ENCODE peak calls at places on chromosomes 16 and 17, in seven cellular contexts. One of them, this sample, is unnamed.

GRCh38 chr17:81538651-81539570 is 10.7 kb downstream of the FSCN2 start:
- DNase-seq in natural killer cell: no peak
- DNase-seq in fibroblast of mammary gland: no peak
- DNase-seq in uterus: no peak
- DNase-seq in PC-3: no peak
- DNase-seq in heart right ventricle: peak
- DNase-seq in NB4: no peak
- DNase-seq in this sample: no peak

GRCh38 chr16:69323428-69323827 is 7.0 kb downstream of the PDF start:
- DNase-seq in natural killer cell: no peak
- DNase-seq in fibroblast of mammary gland: no peak
- DNase-seq in uterus: no peak
- DNase-seq in PC-3: no peak
- DNase-seq in heart right ventricle: no peak
- DNase-seq in NB4: no peak
- DNase-seq in this sample: no peak

GRCh38 chr17:7355053-7355452 is at the start of gene TMEM95:
- DNase-seq in natural killer cell: no peak
- DNase-seq in fibroblast of mammary gland: no peak
- DNase-seq in uterus: no peak
- DNase-seq in PC-3: no peak
- DNase-seq in heart right ventricle: peak
- DNase-seq in NB4: no peak
- DNase-seq in this sample: no peak

GRCh38 chr17:32909787-32910369 is 18.1 kb upstream of the TMEM98 start:
- DNase-seq in natural killer cell: peak
- DNase-seq in fibroblast of mammary gland: peak
- DNase-seq in uterus: peak
- DNase-seq in PC-3: peak
- DNase-seq in heart right ventricle: no peak
- DNase-seq in NB4: peak
- DNase-seq in this sample: peak

GRCh38 chr16:14168146-14168545 is 97.0 kb downstream of the MRTFB start:
- DNase-seq in natural killer cell: no peak
- DNase-seq in fibroblast of mammary gland: no peak
- DNase-seq in uterus: no peak
- DNase-seq in PC-3: no peak
- DNase-seq in heart right ventricle: no peak
- DNase-seq in NB4: peak
- DNase-seq in this sample: no peak

GRCh38 chr17:7108981-7109380 is 5.6 kb downstream of the ASGR2 start:
- DNase-seq in natural killer cell: no peak
- DNase-seq in fibroblast of mammary gland: no peak
- DNase-seq in uterus: no peak
- DNase-seq in PC-3: no peak
- DNase-seq in heart right ventricle: no peak
- DNase-seq in NB4: no peak
- DNase-seq in this sample: no peak

GRCh38 chr17:30549864-30550511 is 72.8 kb downstream of the GOSR1 start:
- DNase-seq in natural killer cell: no peak
- DNase-seq in fibroblast of mammary gland: peak
- DNase-seq in uterus: no peak
- DNase-seq in PC-3: peak
- DNase-seq in heart right ventricle: no peak
- DNase-seq in NB4: no peak
- DNase-seq in this sample: no peak

GRCh38 chr16:53789159-53789558 is 85.2 kb downstream of the FTO start:
- DNase-seq in natural killer cell: no peak
- DNase-seq in fibroblast of mammary gland: peak
- DNase-seq in uterus: no peak
- DNase-seq in PC-3: no peak
- DNase-seq in heart right ventricle: no peak
- DNase-seq in NB4: no peak
- DNase-seq in this sample: no peak

GRCh38 chr17:57982452-57983170 is 5.4 kb downstream of the VEZF1 start:
- DNase-seq in natural killer cell: no peak
- DNase-seq in fibroblast of mammary gland: no peak
- DNase-seq in uterus: no peak
- DNase-seq in PC-3: no peak
- DNase-seq in heart right ventricle: no peak
- DNase-seq in NB4: no peak
- DNase-seq in this sample: no peak

DNA sequence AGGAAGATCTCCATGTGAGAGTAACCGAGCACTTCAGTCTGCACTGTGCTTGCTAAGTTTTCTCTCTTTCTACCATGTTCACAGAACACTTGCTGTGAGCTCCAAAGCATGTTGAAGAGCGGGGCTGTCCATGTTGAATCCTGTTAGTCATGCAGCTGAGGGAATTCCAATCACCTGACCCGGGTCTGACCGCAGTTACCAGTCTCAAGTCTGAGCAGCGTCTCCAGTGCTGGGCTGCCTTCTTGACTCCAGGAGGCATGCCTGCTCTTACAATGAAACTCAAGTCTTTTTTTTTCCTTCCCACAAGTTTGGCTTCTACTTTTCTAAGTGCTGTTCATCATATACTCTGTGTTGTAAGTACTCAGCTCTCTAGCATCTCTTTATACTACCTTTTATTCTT is 44.3 kb downstream of the HOXB1 start:
- DNase-seq in natural killer cell: no peak
- DNase-seq in fibroblast of mammary gland: peak
- DNase-seq in uterus: no peak
- DNase-seq in PC-3: peak
- DNase-seq in heart right ventricle: no peak
- DNase-seq in NB4: no peak
- DNase-seq in this sample: no peak
- TF ChIP-seq CTCF in natural killer cell: no peak
- TF ChIP-seq CTCF in fibroblast of mammary gland: peak
- TF ChIP-seq CTCF in uterus: no peak
- TF ChIP-seq CTCF in PC-3: peak
- TF ChIP-seq CTCF in heart right ventricle: no peak
- TF ChIP-seq CTCF in NB4: no peak
- TF ChIP-seq CTCF in this sample: no peak

GRCh38 chr17:35539659-35540026 is 2.2 kb upstream of the SLFN12L start:
- DNase-seq in natural killer cell: no peak
- DNase-seq in fibroblast of mammary gland: no peak
- DNase-seq in uterus: no peak
- DNase-seq in PC-3: no peak
- DNase-seq in heart right ventricle: no peak
- DNase-seq in NB4: no peak
- DNase-seq in this sample: no peak
- TF ChIP-seq CTCF in natural killer cell: no peak
- TF ChIP-seq CTCF in fibroblast of mammary gland: no peak
- TF ChIP-seq CTCF in uterus: no peak
- TF ChIP-seq CTCF in PC-3: no peak
- TF ChIP-seq CTCF in heart right ventricle: no peak
- TF ChIP-seq CTCF in NB4: no peak
- TF ChIP-seq CTCF in this sample: no peak

GRCh38 chr17:76353004-76353598 is 615 bp downstream of the PRPSAP1 start:
- DNase-seq in natural killer cell: peak
- DNase-seq in fibroblast of mammary gland: no peak
- DNase-seq in uterus: no peak
- DNase-seq in PC-3: no peak
- DNase-seq in heart right ventricle: peak
- DNase-seq in NB4: no peak
- DNase-seq in this sample: no peak

GRCh38 chr17:76354747-76355310 is 1.1 kb upstream of the PRPSAP1 start:
- DNase-seq in natural killer cell: no peak
- DNase-seq in fibroblast of mammary gland: no peak
- DNase-seq in uterus: no peak
- DNase-seq in PC-3: peak
- DNase-seq in heart right ventricle: no peak
- DNase-seq in NB4: peak
- DNase-seq in this sample: no peak

GRCh38 chr17:76351526-76352071 is 2.1 kb downstream of the PRPSAP1 start:
- DNase-seq in natural killer cell: no peak
- DNase-seq in fibroblast of mammary gland: no peak
- DNase-seq in uterus: no peak
- DNase-seq in PC-3: no peak
- DNase-seq in heart right ventricle: no peak
- DNase-seq in NB4: no peak
- DNase-seq in this sample: no peak

GRCh38 chr17:76354317-76354729 is 607 bp upstream of the PRPSAP1 start:
- DNase-seq in natural killer cell: no peak
- DNase-seq in fibroblast of mammary gland: no peak
- DNase-seq in uterus: no peak
- DNase-seq in PC-3: no peak
- DNase-seq in heart right ventricle: no peak
- DNase-seq in NB4: no peak
- DNase-seq in this sample: no peak

DNA sequence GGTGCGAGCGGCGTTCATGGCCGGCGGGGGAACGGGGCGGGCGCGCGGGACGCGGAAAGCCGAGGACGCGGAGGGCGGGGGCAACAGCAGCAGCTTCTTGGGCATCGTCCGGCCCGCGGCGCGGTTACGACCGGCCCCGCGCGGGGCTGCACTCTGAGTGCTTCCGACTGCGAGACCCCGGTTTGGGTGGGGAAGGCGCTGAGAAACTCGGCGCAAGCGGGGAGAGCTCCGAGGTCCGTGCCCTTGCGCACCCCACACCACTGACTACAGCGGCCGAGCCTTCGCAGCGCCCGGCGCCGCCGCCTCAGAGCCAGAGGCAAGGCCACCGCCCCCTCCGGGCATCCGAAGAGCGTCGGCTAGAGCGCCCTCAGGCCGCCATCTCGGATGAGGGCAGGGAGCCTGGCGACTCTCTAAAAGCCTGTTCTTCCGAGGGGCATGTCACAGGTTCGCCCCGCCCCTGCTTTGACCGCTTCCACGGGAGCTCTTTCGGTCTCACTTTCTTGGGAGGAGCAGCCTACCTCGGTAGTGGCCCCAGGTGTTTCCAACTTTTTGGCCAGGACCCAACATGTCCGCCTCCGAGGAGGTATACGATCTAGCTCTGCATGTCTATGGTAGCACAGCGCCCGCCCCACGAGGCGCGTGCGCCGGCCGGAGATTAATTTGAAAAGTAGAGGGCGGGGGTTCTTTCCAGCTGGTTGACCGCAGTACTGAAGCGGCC is at the start of gene PRPSAP1:
- DNase-seq in natural killer cell: peak
- DNase-seq in fibroblast of mammary gland: peak
- DNase-seq in uterus: peak
- DNase-seq in PC-3: peak
- DNase-seq in heart right ventricle: peak
- DNase-seq in NB4: peak
- DNase-seq in this sample: peak
- TF ChIP-seq CTCF in natural killer cell: peak
- TF ChIP-seq CTCF in fibroblast of mammary gland: peak
- TF ChIP-seq CTCF in uterus: peak
- TF ChIP-seq CTCF in PC-3: no peak
- TF ChIP-seq CTCF in heart right ventricle: peak
- TF ChIP-seq CTCF in NB4: no peak
- TF ChIP-seq CTCF in this sample: peak

DNA sequence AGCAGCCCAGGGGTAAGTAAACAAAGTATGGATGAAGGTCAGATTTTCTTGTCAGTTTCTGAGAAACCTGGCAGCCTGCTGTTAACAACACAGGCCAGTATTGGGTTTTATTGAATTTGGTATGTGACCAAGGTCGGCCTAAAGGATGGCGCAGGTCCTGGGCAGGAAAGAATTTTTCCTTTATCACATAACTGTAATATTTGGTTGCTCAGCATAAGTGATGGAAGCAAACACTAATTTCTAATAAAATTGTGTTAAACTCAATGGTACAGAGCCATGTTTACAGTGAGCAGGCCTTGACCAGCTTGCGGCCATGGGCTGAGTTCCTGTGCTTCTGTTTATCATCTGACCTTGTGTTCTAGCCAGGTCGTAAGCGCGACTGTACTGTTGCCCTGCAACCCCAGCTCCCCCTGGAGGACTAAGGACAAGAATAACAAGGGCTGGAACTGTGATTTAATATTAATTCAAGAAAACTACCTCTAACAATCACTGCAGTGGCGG is 10.5 kb downstream of the POLDIP2 start:
- DNase-seq in natural killer cell: no peak
- DNase-seq in fibroblast of mammary gland: no peak
- DNase-seq in uterus: no peak
- DNase-seq in PC-3: no peak
- DNase-seq in heart right ventricle: no peak
- DNase-seq in NB4: peak
- DNase-seq in this sample: no peak
- TF ChIP-seq CTCF in natural killer cell: no peak
- TF ChIP-seq CTCF in fibroblast of mammary gland: peak
- TF ChIP-seq CTCF in uterus: peak
- TF ChIP-seq CTCF in PC-3: peak
- TF ChIP-seq CTCF in heart right ventricle: no peak
- TF ChIP-seq CTCF in NB4: peak
- TF ChIP-seq CTCF in this sample: peak

DNA sequence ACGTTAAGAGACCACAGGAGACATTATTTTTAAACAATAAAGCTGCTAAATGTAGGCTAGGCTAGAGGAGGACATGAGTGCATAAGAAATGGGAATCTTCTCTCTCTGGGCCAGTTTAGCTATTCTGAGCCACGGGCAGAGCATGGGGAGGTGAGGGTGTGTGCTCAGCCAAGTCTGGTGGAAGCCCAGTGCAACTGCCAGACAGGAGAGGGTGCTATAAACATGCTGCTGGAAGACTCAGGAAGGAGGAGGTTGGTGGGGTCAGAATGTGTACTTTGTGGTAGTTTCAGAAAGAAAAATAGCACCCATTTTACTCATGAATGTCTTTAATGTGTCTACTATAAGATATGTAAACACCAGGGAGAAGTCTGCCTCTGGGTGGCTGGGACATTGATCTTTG is 5.9 kb upstream of the SDK2 start:
- DNase-seq in natural killer cell: no peak
- DNase-seq in fibroblast of mammary gland: peak
- DNase-seq in uterus: no peak
- DNase-seq in PC-3: peak
- DNase-seq in heart right ventricle: no peak
- DNase-seq in NB4: peak
- DNase-seq in this sample: no peak
- TF ChIP-seq CTCF in natural killer cell: no peak
- TF ChIP-seq CTCF in fibroblast of mammary gland: peak
- TF ChIP-seq CTCF in uterus: no peak
- TF ChIP-seq CTCF in PC-3: peak
- TF ChIP-seq CTCF in heart right ventricle: peak
- TF ChIP-seq CTCF in NB4: peak
- TF ChIP-seq CTCF in this sample: peak